ENCODE peak calls at places on chromosomes 7 and 10, in five cellular contexts. H, A, K, B and G are unnamed samples.

GRCh38 chr10:75911426-75911825 is 480.0 kb downstream of the LRMDA start:
- DNase-seq in K (no peak), H (no peak), A (no peak), B (peak; percentile 46), G (no peak)

GRCh38 chr7:87934699-87935372 is 785 bp downstream of the ADAM22 start:
- DNase-seq in K (no peak), A (no peak), H (peak; percentile 54), B (peak; percentile 6), G (peak; percentile 52)

GRCh38 chr10:133270773-133271297 is 5.8 kb downstream of the ADAM8 start:
- DNase-seq in A (no peak), H (no peak), K (no peak), B (no peak), G (no peak)

GRCh38 chr10:22723343-22723779 is 9.0 kb upstream of the PIP4K2A start:
- DNase-seq in K (no peak), H (peak; percentile 33), A (no peak), B (no peak), G (peak; percentile 49)

GRCh38 chr10:79050896-79051555 is 17.7 kb upstream of the ZMIZ1 start:
- DNase-seq in A (peak; percentile 19), B (no peak), K (no peak), H (no peak), G (no peak)

GRCh38 chr7:67588631-67589030 is 592.0 kb downstream of the TYW1 start:
- DNase-seq in A (no peak), K (no peak), H (no peak), B (no peak), G (no peak)

GRCh38 chr10:14674376-14675050 is 100.2 kb downstream of the FAM107B start:
- DNase-seq in H (no peak), A (no peak), K (no peak), B (no peak), G (no peak)

GRCh38 chr7:143376396-143376795 is 4.7 kb upstream of the ZYX start:
- DNase-seq in H (no peak), A (no peak), K (no peak), B (no peak), G (no peak)

GRCh38 chr7:135843214-135843613 is 94.6 kb upstream of the FAM180A start:
- DNase-seq in A (no peak), B (no peak), K (no peak), H (no peak), G (peak; percentile 39)

GRCh38 chr7:137127058-137127457 is 216.5 kb downstream of the PTN start:
- DNase-seq in A (no peak), B (no peak), K (no peak), H (no peak), G (no peak)

GRCh38 chr7:94655884-94656657 is at the start of gene SGCE:
- DNase-seq in A (peak; percentile 81), K (no peak), B (peak; percentile 71), H (peak; percentile 64), G (peak; percentile 68)

GRCh38 chr10:127649642-127650041 is 87.3 kb upstream of the FOXI2 start:
- DNase-seq in H (no peak), A (no peak), B (no peak), K (no peak), G (no peak)
- TF ChIP-seq CTCF in H (no peak), A (no peak), B (no peak), K (no peak), G (peak; percentile 14)

DNA sequence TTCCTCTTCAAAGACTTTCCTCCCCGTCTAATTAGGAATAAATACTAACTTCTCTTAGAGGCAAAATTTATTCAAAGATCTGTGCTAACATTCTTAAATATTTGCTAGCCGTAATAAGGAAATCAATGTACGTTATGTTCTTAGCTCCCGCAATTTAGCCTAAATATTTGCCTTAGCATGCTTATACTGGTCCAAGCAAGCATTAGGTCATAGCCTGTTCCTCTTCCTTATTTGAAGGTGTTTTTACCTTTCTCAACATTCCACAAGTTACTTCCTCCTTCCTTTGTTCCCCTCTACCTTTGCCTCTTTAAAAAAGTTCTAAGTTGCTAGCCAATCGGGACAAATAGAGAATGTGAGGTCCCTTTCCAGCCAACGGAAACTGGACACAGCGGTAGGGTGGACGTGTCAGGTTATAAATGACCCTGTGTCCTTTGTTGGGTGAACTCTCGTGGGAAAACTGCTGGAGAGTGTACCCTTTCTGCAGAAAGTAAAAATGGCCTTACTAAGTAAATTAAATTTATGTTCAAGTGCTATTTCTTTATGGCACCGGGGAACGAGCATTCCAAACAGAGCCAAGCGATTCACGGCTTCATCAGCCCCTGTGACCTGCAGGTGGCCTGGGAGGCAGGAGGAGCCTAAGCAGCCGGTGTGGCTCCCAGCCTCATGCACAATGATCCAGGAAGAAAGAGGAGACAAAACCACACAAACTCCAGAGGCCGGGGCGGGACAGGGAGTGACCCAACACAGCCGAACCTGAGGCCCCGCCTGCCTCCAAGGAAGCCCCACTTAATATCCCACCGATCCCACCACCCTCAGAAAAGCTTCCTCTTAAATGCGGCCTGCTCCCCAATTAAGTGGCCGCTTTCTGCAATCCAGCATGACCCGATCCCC is 67.0 kb downstream of the ZRANB1 start:
- DNase-seq in K (no peak), B (no peak), A (peak; percentile 80), H (no peak), G (no peak)
- TF ChIP-seq CTCF in K (no peak), B (no peak), A (no peak), H (no peak), G (no peak)

DNA sequence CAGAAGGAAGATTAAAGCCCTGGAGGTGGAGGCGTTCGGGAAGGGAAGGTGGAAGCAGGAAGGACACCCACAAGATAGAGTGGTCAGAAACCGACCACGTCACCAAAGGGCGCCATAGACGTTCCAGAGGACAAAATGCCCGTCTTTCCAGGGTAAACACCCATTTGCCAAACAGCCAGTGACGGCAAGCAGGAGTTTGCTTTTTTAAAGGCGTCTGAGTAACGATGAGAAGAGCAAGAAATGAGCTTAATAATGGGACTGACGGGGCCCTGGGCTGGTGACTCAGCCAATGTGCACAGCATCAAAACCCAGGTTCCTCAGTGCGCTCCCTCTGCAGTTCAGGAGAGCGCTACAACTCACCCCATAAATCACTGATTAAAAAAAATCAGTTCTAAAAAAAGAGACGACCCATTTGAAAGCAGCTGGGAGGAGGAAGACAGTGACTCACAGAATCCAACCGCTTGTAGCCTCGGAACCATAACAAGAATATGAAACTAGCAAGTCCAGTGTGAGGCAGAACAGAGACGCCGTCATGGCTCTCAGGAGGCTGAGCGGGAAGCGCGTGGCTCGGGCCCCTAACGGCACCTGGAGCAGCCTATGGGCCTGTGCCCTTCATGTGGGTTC is 5.9 kb downstream of the DIP2C start:
- DNase-seq in H (no peak), A (no peak), B (no peak), K (no peak), G (no peak)
- TF ChIP-seq CTCF in H (no peak), A (no peak), B (no peak), K (no peak), G (no peak)

GRCh38 chr7:5094641-5095040 is 49.0 kb downstream of the RBAK start:
- DNase-seq in K (no peak), A (no peak), B (no peak), H (no peak), G (no peak)

GRCh38 chr7:5083291-5083690 is 37.6 kb downstream of the RBAK start:
- DNase-seq in A (no peak), K (no peak), B (no peak), H (no peak), G (no peak)

GRCh38 chr7:5093948-5094347 is 48.3 kb downstream of the RBAK start:
- DNase-seq in K (no peak), A (no peak), H (no peak), B (no peak), G (no peak)

GRCh38 chr7:5086256-5086655 is 40.6 kb downstream of the RBAK start:
- DNase-seq in H (no peak), K (no peak), A (no peak), B (no peak), G (no peak)

DNA sequence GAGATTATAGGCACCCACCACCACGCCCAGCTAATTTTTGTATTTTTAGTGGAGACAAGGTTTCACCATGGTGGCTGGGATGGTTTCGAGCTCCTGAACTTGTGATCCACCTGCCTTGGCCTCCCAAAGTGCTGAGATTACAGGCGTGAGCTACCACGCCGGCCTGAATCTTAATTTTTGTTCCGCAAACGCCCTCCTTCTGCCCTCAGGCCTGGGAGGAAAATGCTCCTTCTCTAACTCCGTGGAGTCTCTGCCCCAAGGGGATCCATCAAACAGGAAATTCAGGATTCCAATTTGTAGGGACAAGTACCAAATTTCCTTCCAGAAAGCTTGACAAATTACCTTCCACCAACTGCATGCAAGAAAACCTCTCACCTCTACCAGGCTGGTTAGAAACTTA is 43.2 kb downstream of the RBAK start:
- DNase-seq in H (no peak), K (no peak), B (no peak), A (no peak), G (no peak)
- TF ChIP-seq CTCF in H (no peak), K (no peak), B (no peak), A (no peak), G (no peak)